ENCODE peak calls at places on chromosomes 13 and 19, in five cellular contexts. U, A, H, Q and Z are unnamed samples.

GRCh38 chr19:15378529-15379082 is 981 bp downstream of the AKAP8 start:
- DNase-seq in H (peak), Q (peak), A (peak), U (no peak), Z (no peak)

GRCh38 chr19:5090780-5091575 is 122.1 kb downstream of the KDM4B start:
- DNase-seq in H (no peak), A (peak), Q (peak), U (no peak), Z (peak)

GRCh38 chr13:98033277-98034247 is 80.1 kb downstream of the IPO5 start:
- DNase-seq in H (no peak), Q (peak), A (no peak), U (peak), Z (no peak)

GRCh38 chr19:38892841-38893240 is 6.6 kb downstream of the SIRT2 start:
- DNase-seq in Q (no peak), U (no peak), A (no peak), H (no peak), Z (no peak)

GRCh38 chr19:9324584-9324962 is 594 bp downstream of the ZNF559 start:
- DNase-seq in Q (no peak), U (no peak), A (no peak), H (no peak), Z (no peak)

GRCh38 chr13:53631511-53631910 is 602.9 kb downstream of the OLFM4 start:
- DNase-seq in Q (no peak), H (no peak), A (no peak), U (no peak), Z (no peak)

GRCh38 chr19:39686739-39687138 is 17.5 kb upstream of the LGALS14 start:
- DNase-seq in H (no peak), U (no peak), A (no peak), Q (no peak), Z (no peak)

GRCh38 chr13:110262082-110262436 is 44.9 kb downstream of the COL4A1 start:
- DNase-seq in H (no peak), A (no peak), U (no peak), Q (no peak), Z (no peak)

GRCh38 chr13:45162821-45163220 is 38.0 kb downstream of the KCTD4 start:
- DNase-seq in Q (peak), H (no peak), A (no peak), U (peak), Z (no peak)

GRCh38 chr13:111954681-111955411 is 112.1 kb upstream of the SOX1 start:
- DNase-seq in A (no peak), H (no peak), Q (no peak), U (no peak), Z (no peak)

GRCh38 chr13:39415403-39415802 is 187.6 kb downstream of the LHFPL6 start:
- DNase-seq in A (peak), Q (peak), U (no peak), H (no peak), Z (no peak)

GRCh38 chr13:105334211-105334610 is 1201.3 kb downstream of the EFNB2 start:
- DNase-seq in Q (peak), A (no peak), H (no peak), U (peak), Z (no peak)

GRCh38 chr13:51397262-51397933 is 55.4 kb downstream of the INTS6 start:
- DNase-seq in U (peak), Q (peak), A (peak), H (no peak), Z (no peak)

GRCh38 chr13:112820318-112820717 is 130.5 kb downstream of the ATP11A start:
- DNase-seq in H (no peak), U (no peak), A (peak), Q (no peak), Z (no peak)

GRCh38 chr13:111407381-111408131 is 87.1 kb downstream of the TEX29 start:
- DNase-seq in U (no peak), H (no peak), Q (no peak), A (peak), Z (no peak)

GRCh38 chr19:37951816-37952210 is 44.8 kb downstream of the SIPA1L3 start:
- DNase-seq in H (no peak), U (no peak), A (no peak), Q (no peak), Z (no peak)

GRCh38 chr19:39845172-39845571 is 1.0 kb downstream of the FBL start:
- DNase-seq in Q (no peak), H (no peak), A (no peak), U (no peak), Z (no peak)

GRCh38 chr13:59483441-59484116 is 680.1 kb downstream of the DIAPH3 start:
- DNase-seq in Q (peak), U (no peak), H (no peak), A (no peak), Z (no peak)

GRCh38 chr19:55529636-55530230 is 7.2 kb downstream of the SBK2 start:
- DNase-seq in A (no peak), U (no peak), H (no peak), Q (no peak), Z (no peak)

GRCh38 chr13:42754801-42755513 is 26.4 kb upstream of the FAM216B start:
- DNase-seq in Q (no peak), H (no peak), A (no peak), U (no peak), Z (no peak)

GRCh38 chr19:29121684-29122083 is 91.3 kb downstream of the UQCRFS1 start:
- DNase-seq in Q (no peak), A (no peak), H (no peak), U (no peak), Z (no peak)

GRCh38 chr13:24927810-24928404 is 163.9 kb downstream of the RNF17 start:
- DNase-seq in H (no peak), A (no peak), Q (no peak), U (no peak), Z (no peak)

GRCh38 chr13:99382428-99383133 is 75.4 kb upstream of the GPR183 start:
- DNase-seq in U (no peak), Q (no peak), H (no peak), A (peak), Z (no peak)

GRCh38 chr13:26029581-26030136 is 22.2 kb downstream of the SHISA2 start:
- DNase-seq in H (no peak), Q (no peak), A (no peak), U (no peak), Z (no peak)